ENCODE peak calls at places on chromosomes 7 and 10, in six cellular contexts. P, U, M, Q, H and Z are unnamed samples.

GRCh38 chr7:98802088-98802780 is 67.6 kb downstream of the TMEM130 start:
- DNase-seq in Q (peak), H (peak), P (no peak), U (no peak), M (peak), Z (no peak)

GRCh38 chr10:125158528-125159485 is 1.6 kb downstream of the CTBP2 start:
- DNase-seq in P (peak), H (peak), U (no peak), Q (peak), M (peak), Z (peak)

GRCh38 chr7:102175423-102176170 is 111.1 kb upstream of the SH2B2 start:
- DNase-seq in H (peak), Q (no peak), U (no peak), P (no peak), M (no peak), Z (no peak)

GRCh38 chr10:103451091-103451801 is 924 bp downstream of the CALHM2 start:
- DNase-seq in Q (peak), U (peak), M (no peak), H (peak), P (peak), Z (peak)

GRCh38 chr10:58438340-58438739 is 53.1 kb downstream of the TFAM start:
- DNase-seq in M (no peak), H (no peak), P (no peak), Q (no peak), U (no peak), Z (no peak)

GRCh38 chr7:128197586-128197985 is 43.5 kb upstream of the LEP start:
- DNase-seq in U (no peak), P (peak), Q (no peak), H (no peak), M (no peak), Z (peak)

GRCh38 chr10:50286517-50286916 is 35.2 kb upstream of the ASAH2 start:
- DNase-seq in M (no peak), Q (no peak), P (no peak), H (no peak), U (no peak), Z (no peak)

GRCh38 chr10:123389520-123389919 is 235.3 kb downstream of the BUB3 start:
- DNase-seq in P (no peak), U (no peak), H (no peak), Q (no peak), M (no peak), Z (no peak)

GRCh38 chr7:2066251-2066919 is 166.4 kb downstream of the MAD1L1 start:
- DNase-seq in M (no peak), H (no peak), P (no peak), U (no peak), Q (no peak), Z (no peak)

GRCh38 chr7:119664601-119665000 is 608.4 kb upstream of the KCND2 start:
- DNase-seq in M (no peak), Q (no peak), U (no peak), P (no peak), H (no peak), Z (peak)

GRCh38 chr10:47029181-47029971 is 118.1 kb downstream of the PTPN20 start:
- DNase-seq in P (peak), U (no peak), H (no peak), M (no peak), Q (no peak), Z (no peak)

DNA sequence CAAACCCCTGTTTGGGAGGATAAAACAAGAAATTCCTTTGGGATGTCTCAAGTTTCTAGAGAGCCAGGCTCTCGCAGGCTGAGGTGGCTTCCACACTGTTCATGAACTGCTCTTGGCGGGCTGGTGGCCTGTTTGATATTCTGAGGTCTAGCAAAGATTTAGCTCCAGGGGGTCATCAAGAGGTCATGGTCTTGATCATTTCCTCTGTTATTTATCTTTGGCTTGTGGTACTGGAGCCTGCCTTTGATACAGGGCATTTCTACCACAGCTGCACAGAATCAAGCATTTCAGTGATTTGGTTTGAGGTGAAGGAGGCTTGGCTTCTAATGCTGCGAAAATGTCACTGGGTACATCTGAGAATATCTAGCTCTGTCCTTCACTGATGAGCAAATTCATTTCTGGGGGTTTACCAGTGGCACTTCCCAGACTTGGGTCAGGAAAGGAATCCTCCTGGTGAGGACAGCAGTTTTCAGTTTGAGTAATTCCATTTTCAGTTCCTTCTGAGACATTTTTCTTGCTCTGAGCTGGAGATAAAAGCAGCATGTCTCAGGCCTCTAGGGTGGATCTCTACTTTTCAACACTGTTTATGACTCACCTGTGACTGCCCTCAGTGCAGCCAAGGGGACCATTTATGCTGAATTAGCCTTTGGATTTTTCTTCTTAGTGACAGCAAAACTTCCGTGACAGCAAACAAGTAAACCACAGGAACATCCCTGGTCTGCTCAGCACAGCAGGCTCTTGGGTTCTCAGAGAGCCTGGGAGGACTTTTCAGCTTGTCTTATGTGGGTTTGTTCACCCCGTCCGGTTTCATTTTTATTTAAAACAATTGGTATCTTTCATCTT is 312.0 kb downstream of the RNLS start:
- DNase-seq in H (no peak), P (no peak), M (peak), U (no peak), Q (no peak), Z (no peak)
- TF ChIP-seq POLR2A in H (no peak), P (no peak), M (no peak), U (no peak), Q (no peak), Z (no peak)

GRCh38 chr10:73495226-73495883 is 469 bp downstream of the PPP3CB start:
- DNase-seq in H (peak), U (peak), M (peak), P (peak), Q (peak), Z (peak)
- TF ChIP-seq POLR2A in H (peak), U (no peak), M (peak), P (peak), Q (peak), Z (peak)

GRCh38 chr10:98414932-98415709 is at the start of gene PYROXD2:
- DNase-seq in Q (peak), H (peak), U (peak), M (peak), P (peak), Z (peak)
- TF ChIP-seq POLR2A in Q (peak), H (peak), U (no peak), M (peak), P (no peak), Z (peak)

DNA sequence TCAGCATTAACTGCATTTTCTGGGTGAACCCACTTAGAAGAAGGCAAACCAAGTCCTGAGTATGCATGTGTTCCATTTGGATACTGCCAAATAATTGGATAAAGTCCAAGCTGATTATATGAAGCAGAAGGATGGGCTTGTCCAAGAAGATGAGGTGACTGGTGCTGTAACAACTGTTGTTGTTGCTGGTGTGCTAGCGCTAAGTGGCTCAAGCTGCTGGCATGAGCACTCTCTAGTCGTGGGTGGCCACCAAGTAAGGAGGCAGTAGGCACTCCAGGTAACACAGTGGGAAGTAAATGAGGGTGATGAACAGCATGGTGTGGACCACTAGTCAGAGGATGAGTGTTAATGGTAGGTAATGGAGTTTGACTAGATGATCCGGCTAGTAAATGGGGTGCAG is 80.4 kb downstream of the NRBF2 start:
- DNase-seq in Q (no peak), M (no peak), H (no peak), U (no peak), P (no peak), Z (no peak)
- TF ChIP-seq POLR2A in Q (no peak), M (no peak), H (no peak), U (no peak), P (no peak), Z (no peak)